ENCODE peak calls at places on chromosomes 7 and 10, in seven cellular contexts. R is NB4, Q is brain microvascular endothelial cell, Z is GM12878, B is H9, M is colonic mucosa, H is GM12865. A is an unnamed sample.

GRCh38 chr7:98321301-98321700 is 39.8 kb downstream of the BRI3 start:
- DNase-seq in R (no peak), M (no peak), H (no peak), Q (peak; percentile 22), B (no peak), Z (no peak), A (no peak)

GRCh38 chr7:47226688-47227087 is 355.2 kb downstream of the TNS3 start:
- DNase-seq in B (no peak), R (peak; percentile 78), Q (no peak), M (no peak), H (peak; percentile 11), Z (no peak), A (no peak)

GRCh38 chr10:22259280-22259679 is 41.5 kb upstream of the EBLN1 start:
- DNase-seq in R (peak; percentile 12), Q (no peak), Z (no peak), M (no peak), B (no peak), H (peak; percentile 50), A (peak; percentile 24)

GRCh38 chr10:63416376-63416775 is 49.4 kb downstream of the JMJD1C start:
- DNase-seq in H (no peak), R (no peak), Q (no peak), B (no peak), M (no peak), Z (no peak), A (no peak)

GRCh38 chr7:36215017-36215621 is 62.1 kb downstream of the EEPD1 start:
- DNase-seq in B (peak; percentile 52), R (no peak), H (no peak), M (no peak), Z (no peak), Q (no peak), A (no peak)

GRCh38 chr7:107742678-107743566 is 1.0 kb upstream of the CBLL1 start:
- DNase-seq in M (peak; percentile 67), Q (no peak), Z (peak; percentile 56), B (peak; percentile 84), H (no peak), R (peak; percentile 93), A (peak; percentile 46)

GRCh38 chr10:115001506-115002381 is 63.7 kb downstream of the TRUB1 start:
- DNase-seq in Q (no peak), M (no peak), Z (peak; percentile 21), H (peak; percentile 8), R (no peak), B (no peak), A (peak; percentile 15)

GRCh38 chr10:101725843-101726242 is 30.9 kb upstream of the FBXW4 start:
- DNase-seq in B (no peak), H (no peak), Z (no peak), M (peak; percentile 69), Q (no peak), R (no peak), A (no peak)

GRCh38 chr10:72691470-72692056 is 380 bp upstream of the MCU start:
- DNase-seq in R (no peak), M (no peak), H (no peak), Z (peak; percentile 73), Q (peak; percentile 92), B (peak; percentile 97), A (no peak)
- TF ChIP-seq CTCF in R (no peak), M (no peak), H (no peak), Z (no peak), Q (no peak), B (no peak), A (no peak)

GRCh38 chr7:19621740-19622139 is 87.1 kb downstream of the POLR1F start:
- DNase-seq in M (no peak), Q (peak; percentile 27), R (no peak), B (no peak), Z (no peak), H (no peak), A (no peak)
- TF ChIP-seq CTCF in M (no peak), Q (peak; percentile 35), R (no peak), B (no peak), Z (no peak), H (no peak), A (no peak)

GRCh38 chr10:80829562-80829961 is 291.9 kb downstream of the SH2D4B start:
- DNase-seq in R (no peak), Q (no peak), B (no peak), Z (no peak), M (no peak), H (no peak), A (no peak)

DNA sequence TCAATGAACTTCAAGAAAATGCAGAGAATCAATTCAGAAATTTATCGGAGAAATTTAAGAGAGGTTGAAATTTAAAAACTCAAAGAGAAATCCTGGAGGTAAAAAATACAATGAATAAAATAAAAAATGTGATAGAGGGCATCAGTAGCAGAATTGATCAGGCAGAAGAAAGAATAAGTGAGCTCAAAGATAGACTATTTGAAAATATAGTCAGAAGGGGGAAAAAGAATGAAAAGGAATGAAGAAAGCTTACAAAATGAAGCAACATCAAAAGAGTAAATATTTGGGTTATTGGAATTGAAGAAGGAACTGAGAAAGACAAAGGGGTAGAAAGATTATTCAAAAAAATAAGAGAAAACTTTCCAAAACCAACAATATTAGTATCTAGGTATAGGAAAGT is 291.4 kb downstream of the SH2D4B start:
- DNase-seq in R (no peak), M (no peak), B (no peak), Z (no peak), H (no peak), Q (no peak), A (no peak)
- TF ChIP-seq CTCF in R (no peak), M (no peak), B (no peak), Z (no peak), H (no peak), Q (no peak), A (no peak)

GRCh38 chr7:19139706-19140327 is 5.4 kb downstream of the FERD3L start:
- DNase-seq in R (no peak), H (no peak), M (no peak), Q (no peak), B (no peak), Z (no peak), A (no peak)

GRCh38 chr7:19133390-19133789 is 11.8 kb downstream of the FERD3L start:
- DNase-seq in B (no peak), Q (no peak), M (no peak), R (no peak), H (no peak), Z (no peak), A (no peak)

GRCh38 chr7:19128856-19129255 is 11.4 kb upstream of the TWIST1 start:
- DNase-seq in R (no peak), Q (no peak), Z (no peak), M (no peak), H (no peak), B (no peak), A (no peak)

GRCh38 chr7:19133891-19134290 is 11.3 kb downstream of the FERD3L start:
- DNase-seq in Q (no peak), M (no peak), B (no peak), R (no peak), H (no peak), Z (no peak), A (no peak)
- TF ChIP-seq CTCF in Q (no peak), M (no peak), B (no peak), R (no peak), H (no peak), Z (no peak), A (no peak)

GRCh38 chr10:122779924-122780323 is 65.7 kb downstream of the CUZD1 start:
- DNase-seq in B (no peak), Z (no peak), H (no peak), R (no peak), Q (no peak), M (no peak), A (no peak)
- TF ChIP-seq CTCF in B (no peak), Z (no peak), H (no peak), R (no peak), Q (no peak), M (no peak), A (no peak)

DNA sequence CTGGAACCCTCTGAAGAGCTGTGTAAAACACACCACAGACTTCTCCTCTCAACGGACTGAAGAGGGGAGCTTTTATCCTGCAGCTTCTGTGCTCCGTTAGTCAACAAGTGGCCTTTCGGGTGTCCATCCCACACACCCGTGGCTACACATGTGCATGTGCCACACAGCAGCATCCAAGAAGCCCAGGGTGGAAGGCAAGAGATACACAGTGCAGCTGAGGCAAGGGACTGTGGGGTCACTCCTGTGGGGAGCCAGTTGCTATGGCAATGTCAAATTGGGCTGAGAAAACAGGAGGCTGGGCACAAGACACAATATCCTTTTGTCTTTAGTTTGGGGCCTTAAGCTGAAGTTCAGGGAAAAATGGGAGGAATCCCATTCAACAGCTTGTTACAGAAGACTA is 28.7 kb downstream of the NET1 start:
- DNase-seq in H (no peak), Z (no peak), M (no peak), R (no peak), Q (no peak), B (no peak), A (no peak)
- TF ChIP-seq CTCF in H (no peak), Z (no peak), M (no peak), R (no peak), Q (no peak), B (no peak), A (no peak)

GRCh38 chr10:124916098-124916584 is 25.8 kb upstream of the ZRANB1 start:
- DNase-seq in M (no peak), Z (no peak), B (no peak), Q (no peak), H (peak; percentile 26), R (peak; percentile 48), A (no peak)

GRCh38 chr10:124912487-124912886 is 29.4 kb upstream of the ZRANB1 start:
- DNase-seq in R (no peak), B (no peak), Q (no peak), H (no peak), Z (no peak), M (no peak), A (no peak)

GRCh38 chr10:124911124-124912051 is 30.5 kb upstream of the ZRANB1 start:
- DNase-seq in Z (no peak), Q (peak; percentile 67), R (peak; percentile 16), H (no peak), M (no peak), B (no peak), A (no peak)

GRCh38 chr10:124912052-124912435 is 29.9 kb upstream of the ZRANB1 start:
- DNase-seq in M (no peak), R (no peak), Z (no peak), Q (no peak), B (no peak), H (no peak), A (no peak)

DNA sequence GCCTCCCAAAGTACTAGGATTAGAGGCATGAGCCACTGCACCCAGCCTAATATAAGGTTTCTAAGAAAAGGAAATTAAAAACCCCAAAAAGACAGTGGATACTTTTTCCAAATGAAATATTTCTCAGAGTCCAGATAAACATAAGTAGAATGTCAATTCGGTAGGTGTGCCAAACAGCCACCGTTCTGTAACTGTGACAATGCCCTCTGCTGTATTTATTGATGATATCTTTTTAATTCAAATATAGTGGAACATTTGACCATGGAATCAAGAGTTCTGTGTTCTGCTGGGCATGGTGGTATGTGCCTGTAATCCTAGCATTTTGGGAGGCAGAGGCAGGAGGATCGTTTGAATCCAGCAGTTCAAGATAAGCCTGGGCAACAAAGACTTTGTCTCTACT is 28.8 kb upstream of the ZRANB1 start:
- DNase-seq in Z (no peak), H (no peak), M (no peak), Q (no peak), B (no peak), R (no peak), A (no peak)
- TF ChIP-seq CTCF in Z (no peak), H (no peak), M (no peak), Q (no peak), B (no peak), R (no peak), A (no peak)

GRCh38 chr10:128263891-128264688 is 137.9 kb upstream of the MKI67 start:
- DNase-seq in R (peak; percentile 66), B (peak; percentile 77), H (peak; percentile 63), Z (no peak), M (peak; percentile 60), Q (peak; percentile 56), A (peak; percentile 38)
- TF ChIP-seq CTCF in R (peak; percentile 89), B (peak; percentile 79), H (peak; percentile 58), Z (peak; percentile 66), M (peak; percentile 56), Q (peak; percentile 73), A (peak; percentile 70)

A was measured in GM10248.